ENCODE peak calls at places on chromosome 2, in four cellular contexts. X is HepG2, C is GM12878, N is H1. A is an unnamed sample.

GRCh38 chr2:230735884-230736283 is 23.2 kb downstream of the CAB39 start:
- DNase-seq in N (no peak), C (no peak), X (no peak), A (no peak)

GRCh38 chr2:238279324-238279682 is 9.1 kb downstream of the PER2 start:
- DNase-seq in C (no peak), X (no peak), N (no peak), A (no peak)

GRCh38 chr2:11873766-11874165 is 127.3 kb downstream of the LPIN1 start:
- DNase-seq in N (peak), C (no peak), X (no peak), A (no peak)

GRCh38 chr2:217993817-217994459 is 8.9 kb downstream of the TNS1 start:
- DNase-seq in X (peak), N (peak), C (no peak), A (no peak)

GRCh38 chr2:27959496-27959895 is 69.0 kb downstream of the BABAM2 start:
- DNase-seq in C (no peak), N (no peak), X (peak), A (no peak)

GRCh38 chr2:168355779-168356178 is 100.3 kb upstream of the CERS6 start:
- DNase-seq in C (no peak), N (no peak), X (no peak), A (no peak)

GRCh38 chr2:31219131-31219969 is 2.0 kb upstream of the CAPN14 start:
- DNase-seq in C (peak), N (peak), X (no peak), A (no peak)

GRCh38 chr2:190533968-190534309 is 583 bp downstream of the NEMP2 start:
- DNase-seq in X (peak), N (no peak), C (no peak), A (no peak)

GRCh38 chr2:134917958-134918517 is 584 bp upstream of the CCNT2 start:
- DNase-seq in C (peak), N (no peak), X (no peak), A (peak)

GRCh38 chr2:85936421-85937068 is 47.8 kb upstream of the ST3GAL5 start:
- DNase-seq in X (no peak), N (no peak), C (no peak), A (no peak)

GRCh38 chr2:168118733-168119518 is 128.5 kb downstream of the STK39 start:
- DNase-seq in C (no peak), X (peak), N (peak), A (peak)

GRCh38 chr2:203763425-203764272 is 57.2 kb downstream of the CD28 start:
- DNase-seq in X (no peak), N (no peak), C (no peak), A (no peak)

GRCh38 chr2:187169864-187170263 is 278.2 kb downstream of the CALCRL start:
- DNase-seq in C (no peak), N (no peak), X (no peak), A (no peak)
- TF ChIP-seq SUZ12 in C (no peak), N (no peak), X (no peak), A (no peak)

GRCh38 chr2:43005211-43005974 is 213.0 kb upstream of the HAAO start:
- DNase-seq in N (no peak), X (peak), C (no peak), A (no peak)
- TF ChIP-seq YY1 in N (no peak), X (peak), C (no peak), A (no peak)

DNA sequence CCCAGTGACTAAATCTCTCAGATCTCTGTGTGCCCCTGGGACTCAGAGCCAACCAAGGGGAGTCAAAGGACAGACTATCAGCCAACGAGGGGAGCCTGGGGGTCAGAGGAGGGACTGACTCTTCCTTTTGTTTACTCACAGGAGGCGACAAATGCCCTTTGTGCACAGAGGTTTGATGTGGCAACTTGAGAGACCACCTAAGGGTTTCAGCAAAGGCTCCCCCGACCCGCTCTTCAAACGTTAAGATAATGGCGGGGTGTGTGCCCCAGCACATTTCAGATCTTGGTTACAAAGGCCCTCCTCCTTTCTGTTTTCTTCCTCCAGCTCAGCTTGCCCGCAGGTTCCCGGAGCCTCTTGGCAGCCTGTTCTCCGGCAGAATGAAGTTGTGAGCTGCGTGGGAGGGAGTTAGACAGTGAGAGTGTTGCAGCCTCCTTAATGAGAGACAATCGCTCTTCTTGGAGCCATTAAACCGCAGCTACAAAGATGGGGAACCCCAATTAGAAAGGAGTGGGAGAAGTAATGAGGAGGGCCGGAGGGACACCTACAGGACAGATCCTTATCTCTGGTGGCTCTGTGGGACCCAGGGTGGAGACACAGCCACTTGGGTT is 76.2 kb downstream of the KIAA2012 start:
- DNase-seq in C (no peak), X (no peak), N (peak), A (peak)
- H3K4me3 ChIP-seq in C (no peak), X (no peak), N (peak), A (no peak)

GRCh38 chr2:10533811-10534321 is 85.7 kb upstream of the ODC1 start:
- DNase-seq in X (no peak), C (no peak), N (no peak), A (no peak)
- TF ChIP-seq SUZ12 in X (no peak), C (no peak), N (no peak), A (no peak)

GRCh38 chr2:70641263-70641784 is 87.7 kb upstream of the TGFA start:
- DNase-seq in N (no peak), X (no peak), C (no peak), A (no peak)
- TF ChIP-seq YY1 in N (no peak), X (no peak), C (no peak), A (no peak)

DNA sequence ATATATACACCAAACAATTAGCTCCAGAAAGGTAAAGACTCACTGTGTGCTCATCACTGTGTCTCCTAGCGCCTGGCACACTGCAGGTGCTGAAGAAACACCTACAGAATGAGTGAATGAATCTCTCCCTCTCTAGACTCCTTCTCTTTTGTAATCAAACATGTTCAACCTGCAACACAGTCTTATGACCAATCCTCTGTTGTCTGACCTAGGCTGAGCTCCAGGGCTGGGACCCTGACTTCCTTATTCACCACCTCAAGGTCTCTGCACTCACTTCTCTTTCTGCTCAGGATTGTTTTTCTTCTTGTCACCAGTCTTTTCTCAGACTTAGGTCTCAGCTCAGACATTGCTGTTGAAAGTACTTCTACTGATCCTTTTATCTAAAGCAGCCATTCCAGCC is 9.8 kb downstream of the CKAP2L start:
- DNase-seq in N (no peak), C (no peak), X (no peak), A (no peak)
- H3K4me3 ChIP-seq in N (no peak), C (no peak), X (no peak), A (no peak)

A was measured in NT2/D1.